ENCODE peak calls at places on chromosome 7, in four cellular contexts. K is left ventricle myocardium inferior, N is H9, G is fibroblast of lung. Z is an unnamed sample.

GRCh38 chr7:129122751-129123516 is 21.6 kb upstream of the TSPAN33 start:
- DNase-seq in N (no peak), K (no peak), G (no peak), Z (no peak)

GRCh38 chr7:150322833-150323681 is at the start of the genes ACTR3C and LRRC61:
- DNase-seq in G (no peak), N (peak; percentile 80), K (peak; percentile 46), Z (no peak)

GRCh38 chr7:98210513-98211220 is 572 bp upstream of the BHLHA15 start:
- DNase-seq in K (no peak), N (peak; percentile 77), G (no peak), Z (no peak)

GRCh38 chr7:102912742-102913141 is at the start of gene LRRC17:
- DNase-seq in K (no peak), G (peak; percentile 97), N (no peak), Z (no peak)

GRCh38 chr7:46508541-46508940 is 587.5 kb upstream of the IGFBP3 start:
- DNase-seq in G (no peak), N (no peak), K (no peak), Z (no peak)

GRCh38 chr7:29429421-29429820 is 134.2 kb upstream of the PRR15 start:
- DNase-seq in K (no peak), G (no peak), N (no peak), Z (no peak)

GRCh38 chr7:26924149-26924767 is 59.9 kb upstream of the SKAP2 start:
- DNase-seq in G (no peak), K (no peak), N (no peak), Z (no peak)

GRCh38 chr7:27194641-27195379 is 5.1 kb downstream of the HOXA13 start:
- DNase-seq in K (no peak), G (no peak), N (peak; percentile 25), Z (no peak)

GRCh38 chr7:945147-945555 is 9.3 kb downstream of the ADAP1 start:
- DNase-seq in G (no peak), N (no peak), K (no peak), Z (no peak)

GRCh38 chr7:6250364-6250833 is 22.0 kb downstream of the CYTH3 start:
- DNase-seq in N (no peak), K (no peak), G (no peak), Z (no peak)

GRCh38 chr7:46003896-46004875 is 83.1 kb upstream of the IGFBP3 start:
- DNase-seq in N (no peak), G (peak; percentile 68), K (no peak), Z (no peak)

GRCh38 chr7:131183076-131183471 is 144.6 kb upstream of the MKLN1 start:
- DNase-seq in N (no peak), K (no peak), G (no peak), Z (no peak)

GRCh38 chr7:105047932-105048331 is 33.9 kb downstream of the KMT2E start:
- DNase-seq in G (no peak), K (no peak), N (no peak), Z (no peak)

GRCh38 chr7:134477954-134478353 is 19.1 kb upstream of the AKR1B1 start:
- DNase-seq in K (no peak), G (peak; percentile 12), N (no peak), Z (no peak)

GRCh38 chr7:85104432-85105205 is 82.2 kb downstream of the SEMA3D start:
- DNase-seq in G (peak; percentile 81), K (no peak), N (no peak), Z (no peak)

GRCh38 chr7:24982917-24983316 is 2.9 kb upstream of the OSBPL3 start:
- DNase-seq in G (no peak), N (no peak), K (no peak), Z (no peak)

GRCh38 chr7:78576196-78576595 is 777.6 kb downstream of the PHTF2 start:
- DNase-seq in G (no peak), N (no peak), K (no peak), Z (no peak)

GRCh38 chr7:2200584-2200980 is 32.2 kb downstream of the MAD1L1 start:
- DNase-seq in K (no peak), G (no peak), N (peak; percentile 19), Z (no peak)

GRCh38 chr7:142556745-142557144 is 192.5 kb upstream of the PRSS1 start:
- DNase-seq in N (peak; percentile 72), G (peak; percentile 94), K (no peak), Z (no peak)

GRCh38 chr7:47794016-47794415 is 154.2 kb downstream of the PKD1L1 start:
- DNase-seq in K (no peak), G (no peak), N (no peak), Z (no peak)

GRCh38 chr7:47795631-47796030 is 152.6 kb downstream of the PKD1L1 start:
- DNase-seq in K (no peak), N (no peak), G (peak; percentile 71), Z (no peak)

GRCh38 chr7:47796347-47796746 is 151.9 kb downstream of the PKD1L1 start:
- DNase-seq in N (no peak), K (no peak), G (no peak), Z (no peak)

GRCh38 chr7:47791682-47792081 is 156.6 kb downstream of the PKD1L1 start:
- DNase-seq in G (no peak), K (no peak), N (no peak), Z (no peak)

GRCh38 chr7:47792521-47793121 is 155.6 kb downstream of the PKD1L1 start:
- DNase-seq in G (no peak), N (no peak), K (no peak), Z (no peak)
- TF ChIP-seq CTCF in G (peak; percentile 11), N (peak; percentile 72), K (peak; percentile 66), Z (peak; percentile 48)

DNA sequence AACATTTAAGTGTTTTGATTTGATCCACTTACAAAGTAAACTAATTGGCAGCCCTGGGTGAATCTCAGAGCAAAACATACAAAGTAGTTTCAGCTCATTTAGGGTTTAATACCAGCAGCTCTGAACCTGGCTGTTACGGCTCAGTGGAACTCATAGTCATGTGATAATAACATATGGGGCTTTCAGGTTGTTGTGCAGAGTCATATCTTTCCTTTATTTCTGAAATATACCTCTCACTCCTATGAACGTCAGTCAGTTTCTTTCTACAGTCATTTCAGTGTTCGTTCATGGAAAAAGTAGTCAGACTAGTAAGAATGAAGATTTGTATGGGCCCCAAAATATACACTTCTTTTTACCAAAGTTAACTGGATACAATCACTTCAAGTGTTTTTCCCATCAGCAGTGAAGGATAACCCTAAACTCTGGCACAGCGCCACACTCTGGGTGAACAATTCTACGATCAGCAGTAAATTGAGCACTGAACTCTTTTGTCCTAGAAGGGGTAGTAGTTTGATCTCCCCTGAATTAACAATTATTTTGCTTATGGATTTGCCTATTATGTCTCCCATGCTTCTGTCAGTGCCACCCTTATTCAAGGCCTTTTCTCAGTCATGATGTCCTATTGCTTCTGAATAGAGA is 218.6 kb downstream of the THSD7A start:
- DNase-seq in N (no peak), K (no peak), G (no peak), Z (no peak)
- TF ChIP-seq CTCF in N (peak; percentile 55), K (no peak), G (no peak), Z (no peak)

GRCh38 chr7:157253850-157254249 is 83.0 kb upstream of the DNAJB6 start:
- DNase-seq in N (no peak), K (peak; percentile 75), G (no peak), Z (no peak)
- TF ChIP-seq CTCF in N (no peak), K (peak; percentile 49), G (no peak), Z (no peak)

DNA sequence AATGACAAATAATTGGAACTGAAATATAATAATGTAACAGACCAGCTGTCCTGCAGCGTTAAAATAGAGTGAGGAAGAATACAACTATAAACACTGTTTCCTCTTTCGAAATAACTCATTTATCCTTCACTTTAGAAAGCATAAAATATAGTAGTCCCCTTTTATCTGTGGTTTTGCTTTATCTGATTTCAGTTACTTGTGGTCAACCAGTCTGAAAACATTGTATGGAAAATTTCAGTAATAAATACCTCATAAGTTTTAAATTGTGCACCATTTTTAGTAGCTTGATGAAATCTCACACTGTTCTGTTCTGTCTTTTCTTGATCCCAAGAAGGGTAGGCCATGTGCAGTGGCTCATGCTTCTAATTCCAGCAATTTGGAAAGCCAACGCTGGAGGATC is 31.6 kb downstream of the POLR1F start:
- DNase-seq in N (no peak), G (peak; percentile 41), K (no peak), Z (no peak)
- TF ChIP-seq CTCF in N (no peak), G (no peak), K (no peak), Z (no peak)

Z was measured in osteocyte.